ENCODE peak calls at places on chromosomes 7 and 10, in seven cellular contexts. One of them, this sample, is unnamed.

GRCh38 chr7:1845536-1846311 is 175.6 kb downstream of the ELFN1 start:
- DNase-seq in WERI-Rb-1: peak
- DNase-seq in spleen: peak
- DNase-seq in progenitor cell of endocrine pancreas: no peak
- DNase-seq in endothelial cell: no peak
- DNase-seq in Peyer's patch: no peak
- DNase-seq in body of pancreas: peak
- DNase-seq in this sample: no peak

GRCh38 chr7:79933144-79933543 is 201.5 kb upstream of the GNAI1 start:
- DNase-seq in WERI-Rb-1: no peak
- DNase-seq in spleen: no peak
- DNase-seq in progenitor cell of endocrine pancreas: no peak
- DNase-seq in endothelial cell: no peak
- DNase-seq in Peyer's patch: no peak
- DNase-seq in body of pancreas: no peak
- DNase-seq in this sample: no peak

GRCh38 chr10:73773152-73773879 is 8.5 kb upstream of the CHCHD1 start:
- DNase-seq in WERI-Rb-1: no peak
- DNase-seq in spleen: no peak
- DNase-seq in progenitor cell of endocrine pancreas: no peak
- DNase-seq in endothelial cell: no peak
- DNase-seq in Peyer's patch: no peak
- DNase-seq in body of pancreas: no peak
- DNase-seq in this sample: no peak

GRCh38 chr7:78465894-78466293 is 667.3 kb downstream of the PHTF2 start:
- DNase-seq in WERI-Rb-1: no peak
- DNase-seq in spleen: no peak
- DNase-seq in progenitor cell of endocrine pancreas: no peak
- DNase-seq in endothelial cell: no peak
- DNase-seq in Peyer's patch: no peak
- DNase-seq in body of pancreas: no peak
- DNase-seq in this sample: no peak

GRCh38 chr7:102138676-102139075 is 148.0 kb upstream of the SH2B2 start:
- DNase-seq in WERI-Rb-1: peak
- DNase-seq in spleen: no peak
- DNase-seq in progenitor cell of endocrine pancreas: no peak
- DNase-seq in endothelial cell: no peak
- DNase-seq in Peyer's patch: no peak
- DNase-seq in body of pancreas: no peak
- DNase-seq in this sample: no peak

GRCh38 chr7:155270876-155271275 is 26.8 kb upstream of the INSIG1 start:
- DNase-seq in WERI-Rb-1: no peak
- DNase-seq in spleen: no peak
- DNase-seq in progenitor cell of endocrine pancreas: no peak
- DNase-seq in endothelial cell: no peak
- DNase-seq in Peyer's patch: no peak
- DNase-seq in body of pancreas: no peak
- DNase-seq in this sample: no peak

GRCh38 chr10:112915590-112916572 is 34.2 kb upstream of the TCF7L2 start:
- DNase-seq in WERI-Rb-1: no peak
- DNase-seq in spleen: no peak
- DNase-seq in progenitor cell of endocrine pancreas: no peak
- DNase-seq in endothelial cell: no peak
- DNase-seq in Peyer's patch: no peak
- DNase-seq in body of pancreas: peak
- DNase-seq in this sample: no peak

GRCh38 chr10:86217386-86218080 is 149.1 kb downstream of the GRID1 start:
- DNase-seq in WERI-Rb-1: no peak
- DNase-seq in spleen: no peak
- DNase-seq in progenitor cell of endocrine pancreas: no peak
- DNase-seq in endothelial cell: no peak
- DNase-seq in Peyer's patch: no peak
- DNase-seq in body of pancreas: no peak
- DNase-seq in this sample: no peak

GRCh38 chr10:124763267-124763666 is 19.1 kb upstream of the FAM53B start:
- DNase-seq in WERI-Rb-1: no peak
- DNase-seq in spleen: no peak
- DNase-seq in progenitor cell of endocrine pancreas: no peak
- DNase-seq in endothelial cell: no peak
- DNase-seq in Peyer's patch: no peak
- DNase-seq in body of pancreas: no peak
- DNase-seq in this sample: no peak

GRCh38 chr7:92448185-92448747 is 984 bp downstream of the GATAD1 start:
- DNase-seq in WERI-Rb-1: peak
- DNase-seq in spleen: peak
- DNase-seq in progenitor cell of endocrine pancreas: no peak
- DNase-seq in endothelial cell: peak
- DNase-seq in Peyer's patch: peak
- DNase-seq in body of pancreas: peak
- DNase-seq in this sample: no peak

GRCh38 chr10:78756604-78757442 is 311.9 kb upstream of the ZMIZ1 start:
- DNase-seq in WERI-Rb-1: no peak
- DNase-seq in spleen: peak
- DNase-seq in progenitor cell of endocrine pancreas: no peak
- DNase-seq in endothelial cell: peak
- DNase-seq in Peyer's patch: peak
- DNase-seq in body of pancreas: peak
- DNase-seq in this sample: no peak

GRCh38 chr7:118590107-118590506 is 365.6 kb downstream of the ANKRD7 start:
- DNase-seq in WERI-Rb-1: peak
- DNase-seq in spleen: no peak
- DNase-seq in progenitor cell of endocrine pancreas: no peak
- DNase-seq in endothelial cell: peak
- DNase-seq in Peyer's patch: no peak
- DNase-seq in body of pancreas: no peak
- DNase-seq in this sample: no peak

GRCh38 chr10:4678023-4678950 is 147.7 kb upstream of the AKR1E2 start:
- DNase-seq in WERI-Rb-1: no peak
- DNase-seq in spleen: no peak
- DNase-seq in progenitor cell of endocrine pancreas: no peak
- DNase-seq in endothelial cell: no peak
- DNase-seq in Peyer's patch: no peak
- DNase-seq in body of pancreas: peak
- DNase-seq in this sample: no peak

GRCh38 chr7:1939434-1940401 is 269.6 kb downstream of the ELFN1 start:
- DNase-seq in WERI-Rb-1: no peak
- DNase-seq in spleen: peak
- DNase-seq in progenitor cell of endocrine pancreas: no peak
- DNase-seq in endothelial cell: no peak
- DNase-seq in Peyer's patch: peak
- DNase-seq in body of pancreas: no peak
- DNase-seq in this sample: no peak

GRCh38 chr7:36736827-36737211 is 12.5 kb upstream of the AOAH start:
- DNase-seq in WERI-Rb-1: no peak
- DNase-seq in spleen: peak
- DNase-seq in progenitor cell of endocrine pancreas: no peak
- DNase-seq in endothelial cell: no peak
- DNase-seq in Peyer's patch: no peak
- DNase-seq in body of pancreas: no peak
- DNase-seq in this sample: no peak

GRCh38 chr7:51080622-51081269 is 235.9 kb downstream of the COBL start:
- DNase-seq in WERI-Rb-1: no peak
- DNase-seq in spleen: no peak
- DNase-seq in progenitor cell of endocrine pancreas: no peak
- DNase-seq in endothelial cell: no peak
- DNase-seq in Peyer's patch: no peak
- DNase-seq in body of pancreas: no peak
- DNase-seq in this sample: no peak

GRCh38 chr10:47330804-47331203 is 8.6 kb downstream of the GDF2 start:
- DNase-seq in WERI-Rb-1: no peak
- DNase-seq in spleen: no peak
- DNase-seq in progenitor cell of endocrine pancreas: no peak
- DNase-seq in endothelial cell: no peak
- DNase-seq in Peyer's patch: no peak
- DNase-seq in body of pancreas: peak
- DNase-seq in this sample: no peak

GRCh38 chr10:36555036-36555435 is 570.4 kb upstream of the ANKRD30A start:
- DNase-seq in WERI-Rb-1: no peak
- DNase-seq in spleen: no peak
- DNase-seq in progenitor cell of endocrine pancreas: no peak
- DNase-seq in endothelial cell: no peak
- DNase-seq in Peyer's patch: no peak
- DNase-seq in body of pancreas: no peak
- DNase-seq in this sample: no peak

GRCh38 chr10:86757110-86757790 is 831 bp downstream of the BMPR1A start:
- DNase-seq in WERI-Rb-1: peak
- DNase-seq in spleen: peak
- DNase-seq in progenitor cell of endocrine pancreas: peak
- DNase-seq in endothelial cell: peak
- DNase-seq in Peyer's patch: peak
- DNase-seq in body of pancreas: peak
- DNase-seq in this sample: no peak

GRCh38 chr10:99387071-99387470 is 43.4 kb downstream of the GOT1 start:
- DNase-seq in WERI-Rb-1: no peak
- DNase-seq in spleen: no peak
- DNase-seq in progenitor cell of endocrine pancreas: no peak
- DNase-seq in endothelial cell: no peak
- DNase-seq in Peyer's patch: no peak
- DNase-seq in body of pancreas: no peak
- DNase-seq in this sample: no peak

GRCh38 chr10:24645784-24646183 is 77.9 kb downstream of the ARHGAP21 start:
- DNase-seq in WERI-Rb-1: no peak
- DNase-seq in spleen: no peak
- DNase-seq in progenitor cell of endocrine pancreas: no peak
- DNase-seq in endothelial cell: no peak
- DNase-seq in Peyer's patch: no peak
- DNase-seq in body of pancreas: no peak
- DNase-seq in this sample: no peak

GRCh38 chr10:132306951-132307751 is 599 bp downstream of the STK32C start:
- DNase-seq in WERI-Rb-1: peak
- DNase-seq in spleen: peak
- DNase-seq in progenitor cell of endocrine pancreas: peak
- DNase-seq in endothelial cell: peak
- DNase-seq in Peyer's patch: peak
- DNase-seq in body of pancreas: peak
- DNase-seq in this sample: no peak

DNA sequence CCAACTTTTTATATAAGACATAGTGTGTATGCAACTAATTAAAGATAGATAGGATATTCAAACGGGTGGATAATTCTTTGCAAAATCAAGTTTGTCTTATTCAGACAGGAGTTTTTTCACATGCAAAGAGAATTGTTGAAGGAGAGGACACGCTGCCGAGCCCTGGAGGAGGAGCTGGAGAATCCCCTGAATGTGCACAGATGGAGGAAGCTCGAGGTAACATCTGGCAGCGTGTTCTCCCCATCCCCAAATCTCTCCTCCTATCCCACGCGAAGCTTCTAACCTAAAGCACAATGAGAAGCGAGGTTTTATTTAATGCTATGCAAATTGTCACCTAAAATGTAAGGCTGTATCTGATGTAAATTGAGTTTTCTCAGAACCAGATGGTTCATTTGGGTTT is 50.0 kb downstream of the CFAP58 start:
- DNase-seq in WERI-Rb-1: no peak
- DNase-seq in spleen: no peak
- DNase-seq in progenitor cell of endocrine pancreas: no peak
- DNase-seq in endothelial cell: no peak
- DNase-seq in Peyer's patch: no peak
- DNase-seq in body of pancreas: no peak
- DNase-seq in this sample: no peak
- TF ChIP-seq CTCF in WERI-Rb-1: no peak
- TF ChIP-seq CTCF in spleen: no peak
- TF ChIP-seq CTCF in progenitor cell of endocrine pancreas: no peak
- TF ChIP-seq CTCF in endothelial cell: no peak
- TF ChIP-seq CTCF in Peyer's patch: no peak
- TF ChIP-seq CTCF in body of pancreas: no peak
- TF ChIP-seq CTCF in this sample: no peak

GRCh38 chr10:23081156-23081833 is 14.1 kb upstream of the MSRB2 start:
- DNase-seq in WERI-Rb-1: peak
- DNase-seq in spleen: no peak
- DNase-seq in progenitor cell of endocrine pancreas: no peak
- DNase-seq in endothelial cell: no peak
- DNase-seq in Peyer's patch: no peak
- DNase-seq in body of pancreas: no peak
- DNase-seq in this sample: no peak

GRCh38 chr10:23079700-23080099 is 15.7 kb upstream of the MSRB2 start:
- DNase-seq in WERI-Rb-1: peak
- DNase-seq in spleen: no peak
- DNase-seq in progenitor cell of endocrine pancreas: no peak
- DNase-seq in endothelial cell: no peak
- DNase-seq in Peyer's patch: no peak
- DNase-seq in body of pancreas: no peak
- DNase-seq in this sample: no peak

GRCh38 chr10:23078114-23078513 is 17.3 kb upstream of the MSRB2 start:
- DNase-seq in WERI-Rb-1: no peak
- DNase-seq in spleen: no peak
- DNase-seq in progenitor cell of endocrine pancreas: no peak
- DNase-seq in endothelial cell: no peak
- DNase-seq in Peyer's patch: no peak
- DNase-seq in body of pancreas: no peak
- DNase-seq in this sample: no peak

GRCh38 chr10:23080211-23080724 is 15.1 kb upstream of the MSRB2 start:
- DNase-seq in WERI-Rb-1: no peak
- DNase-seq in spleen: no peak
- DNase-seq in progenitor cell of endocrine pancreas: no peak
- DNase-seq in endothelial cell: no peak
- DNase-seq in Peyer's patch: no peak
- DNase-seq in body of pancreas: no peak
- DNase-seq in this sample: no peak

DNA sequence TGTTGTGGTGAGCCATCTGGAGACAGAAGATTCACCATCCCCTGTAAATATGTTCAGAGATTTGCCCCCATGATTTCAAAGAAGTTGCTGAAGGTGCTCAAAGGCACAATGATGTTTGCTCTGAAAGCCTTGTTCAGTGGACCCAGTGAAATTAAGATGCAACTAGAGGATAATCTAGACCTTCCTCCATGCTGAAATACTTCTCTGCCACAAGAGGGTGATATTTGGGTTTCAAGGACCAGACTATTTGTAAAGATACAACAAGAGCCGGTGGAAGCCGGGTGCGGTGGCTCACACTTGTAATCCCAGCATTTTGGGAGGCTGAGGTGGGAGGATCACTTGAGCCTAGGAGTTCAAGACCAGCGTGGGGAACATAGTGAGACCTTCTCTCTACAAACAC is 13.5 kb upstream of the MSRB2 start:
- DNase-seq in WERI-Rb-1: no peak
- DNase-seq in spleen: no peak
- DNase-seq in progenitor cell of endocrine pancreas: no peak
- DNase-seq in endothelial cell: no peak
- DNase-seq in Peyer's patch: no peak
- DNase-seq in body of pancreas: no peak
- DNase-seq in this sample: no peak
- TF ChIP-seq CTCF in WERI-Rb-1: peak
- TF ChIP-seq CTCF in spleen: peak
- TF ChIP-seq CTCF in progenitor cell of endocrine pancreas: peak
- TF ChIP-seq CTCF in endothelial cell: no peak
- TF ChIP-seq CTCF in Peyer's patch: no peak
- TF ChIP-seq CTCF in body of pancreas: no peak
- TF ChIP-seq CTCF in this sample: peak

GRCh38 chr7:149624006-149624405 is 126.4 kb upstream of the ZNF746 start:
- DNase-seq in WERI-Rb-1: peak
- DNase-seq in spleen: no peak
- DNase-seq in progenitor cell of endocrine pancreas: peak
- DNase-seq in endothelial cell: peak
- DNase-seq in Peyer's patch: peak
- DNase-seq in body of pancreas: peak
- DNase-seq in this sample: no peak
- TF ChIP-seq CTCF in WERI-Rb-1: no peak
- TF ChIP-seq CTCF in spleen: no peak
- TF ChIP-seq CTCF in progenitor cell of endocrine pancreas: no peak
- TF ChIP-seq CTCF in endothelial cell: no peak
- TF ChIP-seq CTCF in Peyer's patch: no peak
- TF ChIP-seq CTCF in body of pancreas: no peak
- TF ChIP-seq CTCF in this sample: no peak

GRCh38 chr10:100670828-100671479 is 74.4 kb upstream of the PAX2 start:
- DNase-seq in WERI-Rb-1: no peak
- DNase-seq in spleen: peak
- DNase-seq in progenitor cell of endocrine pancreas: peak
- DNase-seq in endothelial cell: peak
- DNase-seq in Peyer's patch: peak
- DNase-seq in body of pancreas: peak
- DNase-seq in this sample: no peak
- TF ChIP-seq CTCF in WERI-Rb-1: peak
- TF ChIP-seq CTCF in spleen: peak
- TF ChIP-seq CTCF in progenitor cell of endocrine pancreas: peak
- TF ChIP-seq CTCF in endothelial cell: peak
- TF ChIP-seq CTCF in Peyer's patch: peak
- TF ChIP-seq CTCF in body of pancreas: peak
- TF ChIP-seq CTCF in this sample: peak

This sample was measured in D721Med.